ENCODE peak calls at places on chromosomes 1 and 21, in five cellular contexts. M is neural progenitor cell, A is OCI-LY7, O is fibroblast of lung, H is PC-9. T is an unnamed sample. For H3K79me2, the result is how much of the 10 kb centered on the place peaks cover.

GRCh38 chr1:79982218-79982617 is 975.7 kb upstream of the ADGRL4 start:
- DNase-seq in M (no peak), A (no peak), O (peak), H (no peak), T (no peak)

GRCh38 chr1:88462481-88463261 is 221.4 kb upstream of the PKN2 start:
- DNase-seq in M (peak), A (no peak), O (peak), H (no peak), T (no peak)

GRCh38 chr1:13764933-13765332 is 64.9 kb downstream of the PRDM2 start:
- DNase-seq in M (peak), A (peak), O (peak), H (no peak), T (no peak)

GRCh38 chr1:247407180-247407616 is 8.8 kb upstream of the NLRP3 start:
- DNase-seq in M (no peak), A (no peak), O (no peak), H (no peak), T (no peak)

GRCh38 chr21:33231526-33231925 is 1.8 kb downstream of the IFNAR2 start:
- DNase-seq in M (no peak), A (no peak), O (no peak), H (no peak), T (no peak)

GRCh38 chr1:43653339-43653738 is 3.4 kb downstream of the KDM4A start:
- DNase-seq in M (peak), A (peak), O (no peak), H (no peak), T (no peak)

GRCh38 chr1:53899206-53899628 is 5.2 kb downstream of the DIO1 start:
- DNase-seq in M (no peak), A (no peak), O (peak), H (no peak), T (peak)

GRCh38 chr21:20729376-20729775 is 268.8 kb upstream of the NCAM2 start:
- DNase-seq in M (no peak), A (no peak), O (peak), H (no peak), T (no peak)

GRCh38 chr1:33470495-33471012 is 1.9 kb upstream of the ZSCAN20 start:
- DNase-seq in M (peak), A (peak), O (peak), H (peak), T (peak)

GRCh38 chr21:39479164-39479563 is 27.4 kb downstream of the SH3BGR start:
- DNase-seq in M (no peak), A (no peak), O (no peak), H (no peak), T (no peak)

GRCh38 chr1:38128511-38128910 is 81.9 kb upstream of the POU3F1 start:
- DNase-seq in M (no peak), A (no peak), O (no peak), H (no peak), T (no peak)

GRCh38 chr21:36929622-36930021 is 36.8 kb downstream of the HLCS start:
- DNase-seq in M (peak), A (no peak), O (peak), H (no peak), T (no peak)

GRCh38 chr1:44909949-44910594 is 67.0 kb upstream of the PTCH2 start:
- DNase-seq in M (no peak), A (no peak), O (no peak), H (no peak), T (no peak)

GRCh38 chr1:28926629-28927441 is 12.5 kb downstream of the EPB41 start:
- DNase-seq in M (peak), A (peak), O (no peak), H (no peak), T (peak)

DNA sequence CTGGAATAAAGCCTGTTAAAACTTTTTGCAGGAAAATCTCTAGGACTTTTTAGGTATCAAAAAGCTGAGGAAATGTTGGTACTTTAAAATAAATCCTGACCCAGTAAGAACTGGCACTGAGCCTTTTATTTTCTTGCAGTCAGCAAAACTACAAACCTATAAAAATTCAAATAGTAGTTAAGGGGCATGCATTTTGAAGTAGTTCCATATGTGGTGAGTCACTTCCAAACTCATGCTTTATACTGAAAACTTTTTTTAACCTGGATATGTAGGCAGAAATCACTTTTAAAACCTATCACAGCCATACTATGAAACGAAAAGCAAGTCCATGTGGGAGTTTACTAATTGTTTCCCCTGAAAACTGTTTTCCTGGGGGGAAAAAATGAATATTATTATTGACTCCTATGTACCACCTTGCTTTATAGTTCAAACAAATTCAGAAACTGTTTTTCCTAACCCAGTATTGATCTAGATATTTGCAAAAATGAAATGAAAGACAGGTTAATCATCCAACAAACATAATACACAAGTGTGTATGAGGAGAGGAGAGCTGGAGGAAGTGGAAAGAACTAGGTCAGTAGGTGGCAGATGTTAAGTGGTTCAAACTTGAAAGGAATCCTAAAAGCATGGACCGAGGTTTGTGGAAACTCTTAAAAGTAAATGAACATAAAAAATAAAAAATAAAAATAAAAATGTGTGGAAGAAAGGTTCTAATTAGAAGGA is 30.5 kb downstream of the NRIP1 start:
- DNase-seq in M (no peak), A (no peak), O (peak), H (no peak), T (no peak)
- H3K79me2 ChIP-seq in M (half or more), A (under half), O (half or more), H (half or more), T (half or more)

DNA sequence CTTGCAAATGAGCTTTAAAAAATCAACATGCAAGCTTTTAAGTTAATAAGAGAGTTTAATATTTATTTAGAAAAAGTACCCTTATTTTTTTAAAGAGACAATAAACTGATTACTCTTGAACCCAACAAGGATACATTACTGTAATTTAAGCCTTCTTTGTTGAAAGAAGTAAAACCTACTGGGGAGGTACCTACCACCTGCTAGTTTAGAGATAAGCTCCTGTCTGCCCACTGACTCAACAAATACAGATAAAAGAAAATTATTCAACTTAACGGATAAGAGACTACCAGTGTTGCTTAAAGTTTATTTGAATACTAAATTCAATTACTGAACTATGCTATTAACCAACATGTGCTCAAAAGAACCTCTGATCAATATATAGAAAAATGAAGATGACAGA is 23.1 kb downstream of the USP24 start:
- DNase-seq in M (no peak), A (no peak), O (no peak), H (no peak), T (no peak)
- H3K79me2 ChIP-seq in M (half or more), A (under half), O (half or more), H (half or more), T (half or more)

DNA sequence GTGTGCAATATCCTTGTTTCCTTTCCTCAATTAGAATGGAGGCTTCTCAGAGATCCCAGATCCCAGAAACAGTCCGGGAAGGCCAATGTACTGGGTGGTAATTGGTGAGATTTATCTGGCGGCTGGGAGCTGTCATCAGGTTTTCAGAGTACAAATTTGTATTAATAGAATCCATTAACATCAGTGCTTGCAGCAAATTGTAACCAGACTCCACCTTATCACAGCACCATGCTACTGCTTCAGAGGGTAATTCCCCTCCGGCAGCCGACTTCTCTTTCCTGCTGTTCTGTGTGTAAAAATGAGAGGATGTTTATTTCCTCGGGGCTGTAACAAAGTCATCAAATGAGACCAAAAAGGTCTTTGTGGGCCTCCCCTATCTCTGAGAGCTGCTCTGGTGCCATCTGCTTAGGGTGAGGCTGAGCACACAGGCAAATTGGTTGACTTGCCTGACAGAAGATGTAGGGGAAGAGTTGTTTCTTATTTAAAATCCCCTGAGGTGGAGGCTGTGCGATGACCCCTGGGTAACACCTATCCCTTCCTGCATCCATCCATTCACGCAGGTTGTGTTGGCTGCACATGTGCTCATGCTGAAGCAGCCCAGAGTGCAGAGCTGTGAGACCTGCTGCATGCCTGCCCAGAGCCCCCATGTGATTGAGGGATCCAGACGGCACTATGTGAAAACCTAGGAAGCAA is 19.2 kb downstream of the NFASC start:
- DNase-seq in M (no peak), A (no peak), O (peak), H (no peak), T (no peak)
- H3K79me2 ChIP-seq in M (under half), A (under half), O (under half), H (under half), T (under half)

DNA sequence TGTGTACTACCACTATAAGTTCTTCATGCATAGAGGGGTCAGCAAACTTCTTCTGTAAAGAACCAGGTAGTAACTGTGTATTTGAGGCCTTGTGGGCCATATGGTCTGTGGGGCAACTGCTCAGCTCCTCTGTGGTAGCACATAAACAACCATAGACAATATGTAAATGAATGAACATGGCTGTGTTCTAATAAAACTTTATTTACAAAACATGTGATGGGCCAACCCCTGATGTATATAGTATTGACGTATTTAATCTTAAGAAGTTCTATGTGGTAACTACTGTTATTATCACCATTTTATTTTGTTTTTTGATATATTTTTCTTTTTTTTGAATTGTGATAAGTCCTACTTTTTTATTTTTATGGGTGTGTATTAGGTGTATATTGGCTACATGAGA is 15.4 kb downstream of the TRAF5 start:
- DNase-seq in M (no peak), A (no peak), O (no peak), H (no peak), T (no peak)
- H3K79me2 ChIP-seq in M (under half), A (half or more), O (under half), H (under half), T (under half)

GRCh38 chr1:95238304-95238703 is 4.3 kb downstream of the RWDD3 start:
- DNase-seq in M (no peak), A (no peak), O (no peak), H (no peak), T (no peak)
- H3K79me2 ChIP-seq in M (half or more), A (under half), O (under half), H (under half), T (under half)

DNA sequence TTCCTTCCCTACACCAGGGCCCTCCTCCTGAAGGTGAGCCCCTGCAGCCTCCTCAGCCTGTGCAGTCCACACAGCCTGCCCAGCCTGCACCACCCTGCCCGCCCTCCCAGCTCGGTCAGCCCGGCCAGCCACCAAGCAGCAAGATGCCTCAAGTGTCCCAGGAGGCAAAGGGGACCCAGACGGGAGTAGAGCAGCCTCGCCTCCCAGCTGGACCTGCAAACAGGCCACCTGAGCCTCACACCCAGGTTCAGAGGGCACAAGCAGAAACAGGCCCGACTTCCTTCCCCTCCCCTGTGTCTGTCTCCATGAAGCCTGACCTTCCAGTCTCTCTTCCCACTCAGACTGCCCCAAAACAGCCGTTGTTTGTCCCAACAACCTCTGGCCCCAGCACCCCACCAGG is 38.8 kb downstream of the ZBTB17 start:
- DNase-seq in M (no peak), A (no peak), O (no peak), H (no peak), T (no peak)
- H3K79me2 ChIP-seq in M (under half), A (under half), O (under half), H (under half), T (under half)